ENCODE peak calls at places on chromosomes 2 and 18, in eight cellular contexts. X, N, E, B, K, I, F and H are unnamed samples.

GRCh38 chr2:134193006-134193405 is 60.9 kb upstream of the MGAT5 start:
- DNase-seq in B (no peak), X (peak), F (no peak), E (peak), K (no peak), N (peak), I (no peak), H (no peak)

GRCh38 chr2:218567797-218568189 is 358 bp downstream of the USP37 start:
- DNase-seq in B (no peak), F (no peak), N (no peak), K (no peak), I (no peak), X (no peak), E (no peak), H (no peak)

GRCh38 chr2:240583774-240584173 is 2.8 kb upstream of the CAPN10 start:
- DNase-seq in I (no peak), N (no peak), K (no peak), X (no peak), E (no peak), F (no peak), B (no peak), H (no peak)

GRCh38 chr2:41722668-41723369 is 325.0 kb upstream of the PKDCC start:
- DNase-seq in B (no peak), I (no peak), E (peak), X (no peak), F (no peak), N (no peak), K (no peak), H (no peak)

GRCh38 chr2:46029332-46029811 is 267.8 kb upstream of the EPAS1 start:
- DNase-seq in N (no peak), E (peak), X (peak), K (no peak), F (no peak), B (no peak), I (no peak), H (no peak)

GRCh38 chr2:101753207-101753616 is 55.7 kb downstream of the MAP4K4 start:
- DNase-seq in E (no peak), I (no peak), K (no peak), N (no peak), X (no peak), F (no peak), B (no peak), H (no peak)

GRCh38 chr2:201223089-201224073 is 37.0 kb upstream of the CASP8 start:
- DNase-seq in E (peak), B (no peak), N (no peak), F (no peak), K (no peak), I (no peak), X (no peak), H (no peak)

GRCh38 chr2:238704471-238705230 is 143.2 kb upstream of the TWIST2 start:
- DNase-seq in N (no peak), B (no peak), X (no peak), K (peak), E (no peak), I (no peak), F (no peak), H (no peak)

GRCh38 chr2:120235681-120236080 is 12.5 kb upstream of the TMEM185B start:
- DNase-seq in K (no peak), E (no peak), B (no peak), I (no peak), N (no peak), F (no peak), X (no peak), H (no peak)

GRCh38 chr2:122741403-122741802 is 986.0 kb downstream of the TSN start:
- DNase-seq in E (no peak), B (no peak), N (no peak), K (no peak), I (no peak), X (no peak), F (no peak), H (no peak)

GRCh38 chr18:50734342-50734741 is 85.5 kb downstream of the MRO start:
- DNase-seq in N (no peak), E (no peak), X (no peak), F (no peak), B (no peak), I (no peak), K (no peak), H (no peak)

GRCh38 chr2:105571445-105571987 is 172.7 kb upstream of the FHL2 start:
- DNase-seq in F (no peak), X (no peak), N (no peak), K (peak), B (no peak), E (no peak), I (no peak), H (no peak)

GRCh38 chr2:181393472-181393871 is 63.7 kb upstream of the ITGA4 start:
- DNase-seq in N (peak), E (peak), I (no peak), B (no peak), F (no peak), X (peak), K (no peak), H (no peak)

GRCh38 chr2:133229974-133230373 is 338.3 kb downstream of the NCKAP5 start:
- DNase-seq in E (no peak), B (no peak), I (no peak), F (no peak), N (no peak), K (no peak), X (no peak), H (no peak)

GRCh38 chr18:47899107-47899840 is 31.2 kb downstream of the SMAD2 start:
- DNase-seq in I (no peak), E (no peak), X (no peak), K (no peak), N (peak), B (no peak), F (no peak), H (no peak)

GRCh38 chr2:65432227-65433190 is at the start of gene SPRED2:
- DNase-seq in E (peak), K (peak), X (peak), F (peak), I (peak), B (peak), N (peak), H (peak)

GRCh38 chr18:68017385-68017784 is 500.9 kb upstream of the DSEL start:
- DNase-seq in K (no peak), B (no peak), E (no peak), X (no peak), I (no peak), N (peak), F (no peak), H (no peak)

GRCh38 chr18:61742555-61743429 is 150.0 kb downstream of the RNF152 start:
- DNase-seq in B (no peak), I (no peak), E (no peak), X (no peak), F (no peak), N (no peak), K (no peak), H (no peak)

GRCh38 chr2:183186766-183187165 is 62.5 kb downstream of the NUP35 start:
- DNase-seq in N (no peak), X (no peak), F (no peak), B (no peak), K (no peak), E (no peak), I (no peak), H (no peak)